ENCODE peak calls at places on chromosomes 3 and 15, in ten cellular contexts. S is left ventricle myocardium inferior, E is GM23338, D is mesothelial cell of epicardium, W is IMR-90, R is mucosa of descending colon, Y is transverse colon, K is MM.1S, H is HL-60, U is fibroblast of lung. P is an unnamed sample.

GRCh38 chr3:52339612-52340011 is 23.5 kb downstream of the DNAH1 start:
- DNase-seq in S (no peak), E (peak; percentile 78), D (no peak), W (peak; percentile 87), R (peak; percentile 78), Y (peak; percentile 33), K (peak; percentile 74), H (peak; percentile 58), U (peak; percentile 91), P (peak; percentile 77)

GRCh38 chr3:73192036-73192738 is 130.7 kb downstream of the EBLN2 start:
- DNase-seq in S (no peak), E (peak; percentile 91), D (no peak), W (no peak), R (peak; percentile 3), Y (no peak), K (no peak), H (no peak), U (no peak), P (no peak)

GRCh38 chr15:90691369-90691768 is 25.8 kb upstream of the BLM start:
- DNase-seq in S (no peak), E (peak; percentile 25), D (no peak), W (no peak), R (no peak), Y (no peak), K (no peak), H (no peak), U (no peak), P (no peak)

GRCh38 chr15:28942046-28942445 is 56.3 kb downstream of the APBA2 start:
- DNase-seq in S (no peak), E (no peak), D (no peak), W (no peak), R (no peak), Y (peak; percentile 34), K (no peak), H (no peak), U (no peak), P (no peak)

GRCh38 chr3:134369861-134370596 is 4.2 kb downstream of the AMOTL2 start:
- DNase-seq in S (no peak), E (no peak), D (peak; percentile 7), W (no peak), R (no peak), Y (no peak), K (no peak), H (no peak), U (no peak), P (no peak)

GRCh38 chr3:101271728-101272127 is 48.6 kb downstream of the IMPG2 start:
- DNase-seq in S (no peak), E (peak; percentile 66), D (no peak), W (no peak), R (no peak), Y (no peak), K (no peak), H (no peak), U (no peak), P (no peak)

GRCh38 chr3:125045965-125046364 is 9.8 kb downstream of the HEG1 start:
- DNase-seq in S (no peak), E (no peak), D (no peak), W (peak; percentile 87), R (no peak), Y (no peak), K (no peak), H (no peak), U (peak; percentile 78), P (no peak)

GRCh38 chr3:37423825-37424224 is 249.4 kb upstream of the LRRFIP2 start:
- DNase-seq in S (no peak), E (no peak), D (no peak), W (no peak), R (no peak), Y (no peak), K (no peak), H (no peak), U (no peak), P (no peak)

GRCh38 chr15:85142324-85142723 is 160.7 kb downstream of the PDE8A start:
- DNase-seq in S (no peak), E (no peak), D (no peak), W (peak; percentile 75), R (no peak), Y (no peak), K (no peak), H (no peak), U (peak; percentile 66), P (no peak)

GRCh38 chr15:80072285-80072684 is 12.8 kb downstream of the ZFAND6 start:
- DNase-seq in S (no peak), E (peak; percentile 91), D (no peak), W (peak; percentile 91), R (peak; percentile 60), Y (no peak), K (peak; percentile 91), H (peak; percentile 71), U (peak; percentile 94), P (peak; percentile 52)

GRCh38 chr3:105967117-105967516 is 98.3 kb upstream of the CBLB start:
- DNase-seq in S (no peak), E (no peak), D (no peak), W (peak; percentile 42), R (peak; percentile 46), Y (peak; percentile 11), K (no peak), H (no peak), U (peak; percentile 39), P (no peak)

GRCh38 chr3:38315488-38316230 is 30.9 kb upstream of the XYLB start:
- DNase-seq in S (no peak), E (no peak), D (no peak), W (no peak), R (no peak), Y (no peak), K (no peak), H (no peak), U (no peak), P (no peak)

GRCh38 chr15:99253381-99254090 is 2.3 kb downstream of the LRRC28 start:
- DNase-seq in S (no peak), E (no peak), D (no peak), W (peak; percentile 61), R (no peak), Y (no peak), K (no peak), H (no peak), U (peak; percentile 59), P (no peak)

GRCh38 chr3:148309390-148310035 is 388.2 kb upstream of the AGTR1 start:
- DNase-seq in S (no peak), E (peak; percentile 79), D (no peak), W (peak; percentile 51), R (peak; percentile 40), Y (peak; percentile 17), K (peak; percentile 53), H (peak; percentile 19), U (peak; percentile 63), P (no peak)
- TF ChIP-seq CTCF in S (peak; percentile 57), E (peak; percentile 86), D (no peak), W (peak; percentile 79), R (no peak), Y (peak; percentile 50), K (peak; percentile 86), H (peak; percentile 63), U (peak; percentile 91), P (peak; percentile 42)

GRCh38 chr3:160841455-160841854 is 85.4 kb downstream of the PPM1L start:
- DNase-seq in S (no peak), E (no peak), D (no peak), W (no peak), R (no peak), Y (no peak), K (no peak), H (no peak), U (no peak), P (no peak)
- TF ChIP-seq CTCF in S (peak; percentile 15), E (no peak), D (no peak), W (no peak), R (no peak), Y (no peak), K (no peak), H (no peak), U (no peak), P (peak; percentile 13)

GRCh38 chr15:65085990-65086679 is 9.6 kb downstream of the KBTBD13 start:
- DNase-seq in S (no peak), E (peak; percentile 84), D (no peak), W (peak; percentile 16), R (peak; percentile 71), Y (peak; percentile 57), K (peak; percentile 10), H (peak; percentile 23), U (no peak), P (peak; percentile 70)

GRCh38 chr15:65085207-65085753 is 8.7 kb downstream of the KBTBD13 start:
- DNase-seq in S (no peak), E (no peak), D (no peak), W (no peak), R (no peak), Y (no peak), K (no peak), H (no peak), U (no peak), P (no peak)

GRCh38 chr15:65087411-65087810 is 10.9 kb downstream of the KBTBD13 start:
- DNase-seq in S (no peak), E (no peak), D (no peak), W (no peak), R (no peak), Y (no peak), K (no peak), H (no peak), U (no peak), P (no peak)

GRCh38 chr15:65087873-65088642 is 11.5 kb downstream of the KBTBD13 start:
- DNase-seq in S (peak; percentile 70), E (no peak), D (no peak), W (no peak), R (peak; percentile 78), Y (peak; percentile 73), K (no peak), H (no peak), U (peak; percentile 56), P (no peak)

GRCh38 chr15:65086680-65087111 is 10.2 kb downstream of the KBTBD13 start:
- DNase-seq in S (no peak), E (peak; percentile 49), D (no peak), W (no peak), R (no peak), Y (no peak), K (no peak), H (no peak), U (no peak), P (no peak)
- TF ChIP-seq CTCF in S (no peak), E (peak; percentile 27), D (no peak), W (peak; percentile 12), R (no peak), Y (no peak), K (no peak), H (no peak), U (peak; percentile 31), P (no peak)

GRCh38 chr15:24621630-24622215 is 53.9 kb upstream of the NPAP1 start:
- DNase-seq in S (no peak), E (no peak), D (no peak), W (no peak), R (no peak), Y (no peak), K (no peak), H (no peak), U (no peak), P (no peak)

GRCh38 chr15:24633082-24633481 is 42.5 kb upstream of the NPAP1 start:
- DNase-seq in S (no peak), E (peak; percentile 23), D (no peak), W (no peak), R (no peak), Y (no peak), K (no peak), H (no peak), U (no peak), P (no peak)

DNA sequence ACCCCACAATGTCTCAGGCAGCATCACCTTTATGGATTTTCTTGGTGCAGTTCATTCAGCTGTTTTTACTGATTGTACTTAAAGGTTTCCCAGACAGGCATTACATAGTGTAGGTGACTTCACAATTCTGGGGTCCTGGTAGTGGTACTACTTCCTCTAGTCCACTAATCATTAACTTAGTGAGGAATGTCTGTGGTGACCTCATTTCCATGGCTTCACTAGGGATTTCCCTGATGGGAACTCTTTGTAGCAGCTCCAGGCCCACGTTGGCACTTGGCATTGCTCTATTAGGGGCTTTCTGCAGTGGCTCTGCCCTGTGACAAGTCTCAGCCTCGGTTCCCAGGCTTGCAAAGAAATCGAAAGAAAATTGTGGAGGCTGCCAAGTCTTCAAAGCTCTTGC is 48.1 kb upstream of the NPAP1 start:
- DNase-seq in S (no peak), E (no peak), D (no peak), W (no peak), R (no peak), Y (no peak), K (no peak), H (no peak), U (no peak), P (no peak)
- TF ChIP-seq CTCF in S (no peak), E (no peak), D (no peak), W (no peak), R (no peak), Y (no peak), K (no peak), H (no peak), U (no peak), P (no peak)

P was measured in GM13976.